ENCODE peak calls at places on chromosomes 3 and 15, in five cellular contexts. A is NT2/D1, L is NCI-H446, H is right cardiac atrium, E is iris pigment epithelial cell. M is an unnamed sample.

GRCh38 chr15:80275946-80276345 is 23.9 kb upstream of the CTXND1 start:
- DNase-seq in A (no peak), E (peak), L (peak), H (no peak), M (peak)

GRCh38 chr3:133941390-133941789 is 45.7 kb upstream of the RAB6B start:
- DNase-seq in E (peak), H (no peak), L (no peak), A (no peak), M (peak)

GRCh38 chr3:186057594-186057993 is 51.3 kb downstream of the ETV5 start:
- DNase-seq in E (peak), H (no peak), L (no peak), A (peak), M (peak)

GRCh38 chr3:146845361-146845760 is 240.2 kb upstream of the PLSCR5 start:
- DNase-seq in E (no peak), L (no peak), A (no peak), H (no peak), M (no peak)

GRCh38 chr15:47411733-47412530 is 305.4 kb upstream of the SEMA6D start:
- DNase-seq in L (peak), E (no peak), A (no peak), H (no peak), M (peak)

GRCh38 chr15:37967788-37968187 is 33.3 kb downstream of the TMCO5A start:
- DNase-seq in E (no peak), L (no peak), H (no peak), A (no peak), M (no peak)

GRCh38 chr15:56496635-56497034 is 31.7 kb upstream of the MNS1 start:
- DNase-seq in E (peak), H (no peak), L (peak), A (peak), M (peak)

GRCh38 chr3:72665103-72665502 is 183.1 kb downstream of the SHQ1 start:
- DNase-seq in L (no peak), E (no peak), A (no peak), H (no peak), M (no peak)

GRCh38 chr3:109059289-109059688 is 58.6 kb downstream of the MORC1 start:
- DNase-seq in A (no peak), L (no peak), E (no peak), H (no peak), M (no peak)

GRCh38 chr3:11173828-11174465 is 19.7 kb downstream of the HRH1 start:
- DNase-seq in E (no peak), H (no peak), L (no peak), A (no peak), M (no peak)

GRCh38 chr3:129688310-129688895 is 81.9 kb upstream of the PLXND1 start:
- DNase-seq in E (peak), A (peak), L (no peak), H (peak), M (peak)

GRCh38 chr3:62169871-62170660 is 203.3 kb downstream of the FEZF2 start:
- DNase-seq in H (no peak), E (peak), L (no peak), A (peak), M (no peak)

GRCh38 chr15:66876731-66877545 is 174.9 kb downstream of the SMAD6 start:
- DNase-seq in A (no peak), E (no peak), L (no peak), H (no peak), M (no peak)

GRCh38 chr3:183817111-183817510 is 8.3 kb downstream of the MAP6D1 start:
- DNase-seq in H (no peak), E (no peak), L (no peak), A (no peak), M (no peak)

GRCh38 chr3:52816654-52817053 is 13.8 kb downstream of the ITIH4 start:
- DNase-seq in A (no peak), H (no peak), E (no peak), L (no peak), M (no peak)